ENCODE peak calls at places on chromosome 16, in six cellular contexts. F, T, O, Z, X and D are unnamed samples. For H3K36me3, the result is how much of the 10 kb centered on the place peaks cover.

GRCh38 chr16:80273635-80274538 is 266.9 kb upstream of the DYNLRB2 start:
- DNase-seq in X (no peak), Z (no peak), O (no peak), T (no peak), F (no peak), D (no peak)

GRCh38 chr16:57862698-57863433 is 60.6 kb upstream of the KIFC3 start:
- DNase-seq in Z (peak), X (no peak), F (no peak), O (no peak), T (no peak), D (no peak)

GRCh38 chr16:55257971-55258613 is 65.9 kb upstream of the IRX6 start:
- DNase-seq in F (peak), X (peak), O (no peak), T (peak), Z (peak), D (peak)

GRCh38 chr16:3094289-3095027 is 4.6 kb downstream of the ZSCAN10 start:
- DNase-seq in X (peak), Z (peak), O (no peak), T (peak), F (no peak), D (no peak)

GRCh38 chr16:81562926-81563325 is 118.3 kb downstream of the CMIP start:
- DNase-seq in X (no peak), T (no peak), O (no peak), Z (no peak), F (peak), D (no peak)

GRCh38 chr16:74304164-74304834 is 7.7 kb downstream of the PSMD7 start:
- DNase-seq in F (no peak), O (no peak), X (no peak), T (no peak), Z (peak), D (no peak)

GRCh38 chr16:48613061-48613957 is 3.3 kb upstream of the N4BP1 start:
- DNase-seq in O (no peak), Z (peak), F (no peak), T (no peak), X (no peak), D (no peak)

GRCh38 chr16:50335198-50335958 is 33.4 kb downstream of the BRD7 start:
- DNase-seq in T (no peak), O (no peak), X (no peak), Z (no peak), F (no peak), D (no peak)

GRCh38 chr16:78742501-78743283 is 643.2 kb downstream of the WWOX start:
- DNase-seq in F (no peak), X (peak), O (no peak), Z (no peak), T (no peak), D (no peak)

GRCh38 chr16:58661199-58661830 is 23.3 kb downstream of the SLC38A7 start:
- DNase-seq in Z (peak), X (peak), F (no peak), O (no peak), T (peak), D (peak)

DNA sequence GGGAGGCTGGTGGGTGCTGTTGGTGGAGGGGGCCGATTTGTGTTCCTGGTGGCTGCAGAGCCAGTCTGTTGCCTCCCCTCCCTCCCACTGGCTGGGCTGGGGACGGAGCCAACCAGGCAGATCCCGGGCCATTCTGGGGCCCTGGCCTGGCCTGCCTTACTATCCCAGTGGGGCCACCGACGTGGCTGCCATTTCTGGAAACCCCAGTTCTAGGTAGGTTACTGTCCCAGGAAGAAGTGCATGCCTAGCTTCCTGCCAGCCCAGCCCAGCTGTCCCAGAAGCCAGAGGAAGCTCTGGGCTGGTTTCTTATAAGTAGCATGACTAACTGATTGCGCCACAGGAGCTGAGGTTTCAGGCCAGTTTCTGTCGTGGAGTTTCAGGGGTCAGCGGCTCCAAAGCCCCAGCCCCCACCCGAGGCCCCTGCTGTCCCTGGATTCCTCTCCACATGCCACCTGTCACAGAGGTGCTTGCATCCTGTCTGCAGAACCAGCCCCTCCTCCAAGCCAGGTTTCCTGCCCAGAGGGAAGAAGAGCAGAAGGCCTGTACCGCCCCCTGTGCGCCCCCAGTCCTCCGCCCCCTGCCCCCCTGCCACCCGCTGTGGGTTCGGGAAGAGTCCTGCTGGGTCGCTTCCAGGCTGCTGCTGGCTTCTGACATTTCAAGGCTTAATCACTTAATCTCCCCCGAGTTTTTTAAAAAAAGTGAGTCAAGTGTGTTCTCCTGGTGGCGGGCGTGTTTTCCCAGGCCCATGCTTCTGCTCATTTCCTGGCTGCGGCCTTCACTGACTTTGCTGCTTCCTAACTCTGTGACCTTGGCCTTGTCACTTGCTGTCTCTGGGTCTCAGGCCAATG is 13.2 kb downstream of the IL4R start:
- DNase-seq in O (peak), T (no peak), X (peak), F (peak), Z (peak), D (peak)
- TF ChIP-seq CTCF in O (no peak), T (no peak), X (no peak), F (no peak), Z (no peak), D (no peak)

DNA sequence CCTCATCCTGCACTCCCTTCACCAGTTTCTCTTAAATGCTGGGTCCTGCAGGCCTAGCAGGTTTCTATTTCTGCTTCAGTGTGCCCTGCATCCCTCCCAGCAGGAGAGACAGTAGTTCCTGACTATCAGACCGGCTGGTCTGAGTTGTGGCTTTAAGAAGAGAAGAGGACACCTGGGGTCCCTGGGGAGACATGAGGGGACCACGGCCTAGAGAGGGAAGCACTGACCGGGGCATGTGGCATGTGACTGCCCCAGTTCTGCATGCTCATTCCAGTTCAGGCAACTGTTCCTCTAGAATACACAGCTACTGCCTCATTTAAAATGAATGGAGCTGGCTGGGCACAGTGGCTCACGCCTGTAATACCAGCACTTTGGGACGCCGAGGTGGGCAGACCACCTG is 61.3 kb downstream of the GPRC5B start:
- DNase-seq in Z (no peak), T (no peak), F (no peak), O (no peak), X (no peak), D (no peak)
- H3K36me3 ChIP-seq in Z (under half), T (under half), F (under half), O (under half), X (under half), D (under half)

GRCh38 chr16:75535901-75536300 is at the start of gene CHST5:
- DNase-seq in T (no peak), F (peak), Z (peak), O (no peak), X (no peak), D (no peak)
- H3K4me3 ChIP-seq in T (no peak), F (no peak), Z (peak), O (no peak), X (no peak), D (no peak)

GRCh38 chr16:72723781-72724180 is 324.1 kb downstream of the ZFHX3 start:
- DNase-seq in O (no peak), F (no peak), T (no peak), X (no peak), Z (no peak), D (no peak)

GRCh38 chr16:72722552-72722951 is 325.4 kb downstream of the ZFHX3 start:
- DNase-seq in T (no peak), X (no peak), Z (peak), F (no peak), O (no peak), D (no peak)

GRCh38 chr16:72725643-72726042 is 322.3 kb downstream of the ZFHX3 start:
- DNase-seq in Z (no peak), X (no peak), O (no peak), T (no peak), F (no peak), D (no peak)

GRCh38 chr16:72721981-72722380 is 325.9 kb downstream of the ZFHX3 start:
- DNase-seq in X (no peak), F (no peak), Z (no peak), O (no peak), T (no peak), D (no peak)
- TF ChIP-seq CTCF in X (no peak), F (no peak), Z (no peak), O (no peak), T (peak), D (no peak)

GRCh38 chr16:87715231-87715630 is 50.6 kb downstream of the KLHDC4 start:
- DNase-seq in O (no peak), F (no peak), T (no peak), X (no peak), Z (no peak), D (no peak)
- H3K36me3 ChIP-seq in O (under half), F (under half), T (under half), X (half or more), Z (under half), D (under half)

GRCh38 chr16:69793521-69793920 is 31.4 kb downstream of the WWP2 start:
- DNase-seq in T (no peak), Z (no peak), F (peak), O (no peak), X (no peak), D (no peak)

GRCh38 chr16:69798466-69798865 is 36.3 kb downstream of the WWP2 start:
- DNase-seq in O (no peak), F (peak), X (no peak), Z (peak), T (peak), D (no peak)

GRCh38 chr16:69799601-69800000 is 37.5 kb downstream of the WWP2 start:
- DNase-seq in F (peak), X (no peak), Z (no peak), T (no peak), O (no peak), D (no peak)

DNA sequence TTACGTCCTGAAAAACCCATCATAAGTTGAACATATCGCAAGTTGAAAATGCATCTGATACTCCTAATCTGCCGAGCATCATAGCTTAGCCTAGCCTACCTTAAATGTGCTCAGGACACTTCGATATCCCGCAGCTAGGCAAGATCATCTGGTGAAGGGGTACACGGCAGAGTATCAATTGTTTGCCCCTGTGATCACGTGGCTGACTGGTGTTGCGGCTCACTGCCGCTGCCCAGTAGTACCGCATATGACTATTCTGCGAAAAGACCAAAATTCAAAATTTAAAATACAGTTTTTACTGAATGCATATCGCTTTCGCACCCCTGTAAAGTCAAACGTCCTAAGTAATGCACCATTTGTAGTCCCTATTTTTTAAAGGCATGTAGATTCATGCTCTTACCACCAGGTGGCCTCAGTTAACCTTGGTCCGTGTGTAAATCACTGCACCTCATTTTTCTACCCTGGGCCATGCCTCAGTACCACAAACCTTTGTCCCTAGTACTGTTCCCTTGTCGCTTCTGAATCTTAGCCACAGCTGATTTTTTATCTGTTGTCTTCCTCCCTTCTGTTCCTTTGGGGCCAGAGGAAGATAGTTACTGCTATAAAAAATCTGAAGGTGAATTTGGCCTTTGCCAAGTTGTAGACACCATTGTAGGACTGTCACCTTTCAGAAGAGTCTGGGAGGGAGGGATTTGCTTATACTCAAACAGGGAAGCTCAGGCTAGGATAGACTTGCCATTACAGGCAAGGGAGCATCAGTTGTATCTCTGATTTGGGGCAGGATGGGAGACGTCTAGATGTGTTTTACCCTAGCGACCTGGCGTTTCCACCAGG is 34.4 kb downstream of the WWP2 start:
- DNase-seq in F (peak), O (peak), T (peak), Z (peak), X (no peak), D (no peak)
- H3K4me3 ChIP-seq in F (no peak), O (peak), T (peak), Z (peak), X (peak), D (peak)

DNA sequence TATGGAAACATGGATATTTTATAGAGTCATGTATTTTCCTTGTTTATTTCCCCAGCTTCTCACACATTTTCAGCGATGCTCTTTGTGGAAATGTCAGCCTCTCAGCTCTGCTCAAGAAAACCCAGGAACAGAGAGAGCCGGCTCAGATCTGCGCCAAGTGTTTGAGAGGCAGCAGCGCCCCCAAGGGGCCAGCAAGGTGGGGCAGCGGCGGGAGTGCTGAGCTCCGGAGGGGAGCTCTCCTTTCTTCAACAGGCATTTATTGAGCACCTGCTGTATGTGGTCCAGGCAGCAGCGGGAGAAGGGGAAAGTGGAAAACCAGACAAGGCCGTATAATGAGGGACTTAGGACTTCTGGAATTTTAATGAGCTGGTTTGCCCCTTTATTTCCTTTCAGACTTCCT is 421.1 kb upstream of the C16orf82 start:
- DNase-seq in Z (peak), T (no peak), X (no peak), F (no peak), O (no peak), D (no peak)
- TF ChIP-seq CTCF in Z (peak), T (no peak), X (no peak), F (peak), O (no peak), D (peak)